ENCODE peak calls at places on chromosomes 4 and X, in eight cellular contexts. X is fibroblast of mammary gland; I is Calu3; V is naive thymus-derived CD8-positive, alpha-beta T cell; R is T-helper 1 cell; B is activated T-cell treated with anti-CD3 and anti-CD28 coated beads for 1 hour; L is BE2C; P is T follicular helper cell. N is an unnamed sample.

GRCh38 chr4:66855956-66856355 is 689.3 kb downstream of the CENPC start:
- DNase-seq in B (no peak), X (peak; percentile 0), R (no peak), L (no peak), I (no peak), P (no peak), V (no peak), N (no peak)

GRCh38 chrX:85244411-85245210 is 820 bp downstream of the ZNF711 start:
- DNase-seq in R (no peak), L (peak; percentile 29), B (no peak), I (peak; percentile 3), X (peak; percentile 11), P (no peak), V (peak; percentile 29), N (no peak)

GRCh38 chr4:184807261-184807660 is 18.5 kb downstream of the ACSL1 start:
- DNase-seq in R (no peak), B (no peak), L (no peak), X (no peak), P (no peak), I (no peak), V (no peak), N (no peak)

GRCh38 chr4:153472122-153473037 is 6.2 kb downstream of the TMEM131L start:
- DNase-seq in P (no peak), B (no peak), V (no peak), R (no peak), I (no peak), L (no peak), X (no peak), N (no peak)

GRCh38 chrX:19926095-19926494 is 38.7 kb upstream of the SH3KBP1 start:
- DNase-seq in I (no peak), R (no peak), P (no peak), B (no peak), V (no peak), L (no peak), X (no peak), N (no peak)

GRCh38 chr4:137360701-137361213 is 171.5 kb downstream of the PCDH18 start:
- DNase-seq in P (no peak), R (no peak), L (no peak), I (no peak), V (no peak), X (no peak), B (no peak), N (no peak)

GRCh38 chr4:159070742-159071141 is 32.1 kb upstream of the RAPGEF2 start:
- DNase-seq in R (no peak), X (peak; percentile 99), B (no peak), P (no peak), L (peak; percentile 12), I (no peak), V (no peak), N (peak; percentile 1)

GRCh38 chr4:13849778-13850177 is 222.3 kb upstream of the BOD1L1 start:
- DNase-seq in L (no peak), I (no peak), B (no peak), X (no peak), V (no peak), P (no peak), R (no peak), N (no peak)

GRCh38 chr4:58732973-58733372 is 1622.8 kb upstream of the IGFBP7 start:
- DNase-seq in V (no peak), R (no peak), X (no peak), I (no peak), B (no peak), L (no peak), P (no peak), N (no peak)

GRCh38 chr4:82500106-82500738 is 61.6 kb downstream of the TMEM150C start:
- DNase-seq in I (no peak), P (no peak), V (no peak), R (no peak), L (no peak), X (peak; percentile 37), B (no peak), N (no peak)

GRCh38 chr4:128597515-128597914 is 212.0 kb upstream of the JADE1 start:
- DNase-seq in P (no peak), R (no peak), V (no peak), L (no peak), I (no peak), X (no peak), B (no peak), N (no peak)

N was measured in hippocampal formation.